ENCODE peak calls at places on chromosomes 5 and 9, in five cellular contexts. X is aorta; M is stomach; E is CD8-positive, alpha-beta T cell; P is right lobe of liver. L is an unnamed sample.

GRCh38 chr9:73371801-73372200 is 220.1 kb downstream of the ANXA1 start:
- DNase-seq in E (no peak), P (no peak), X (no peak), M (no peak), L (no peak)

GRCh38 chr9:136361047-136361756 is 2.3 kb downstream of the DNLZ start:
- DNase-seq in E (no peak), P (no peak), X (no peak), M (no peak), L (no peak)

GRCh38 chr5:11126844-11127243 is 365.8 kb upstream of the DAP start:
- DNase-seq in P (no peak), M (no peak), X (no peak), E (no peak), L (no peak)

GRCh38 chr5:80884851-80885697 is 75.1 kb upstream of the RASGRF2 start:
- DNase-seq in E (no peak), P (no peak), M (no peak), X (no peak), L (no peak)

GRCh38 chr9:98321269-98321668 is 65.8 kb upstream of the TBC1D2 start:
- DNase-seq in P (no peak), M (no peak), X (no peak), E (no peak), L (no peak)

GRCh38 chr5:137488516-137488915 is 10.6 kb downstream of the SPOCK1 start:
- DNase-seq in E (no peak), P (no peak), M (no peak), X (no peak), L (no peak)

GRCh38 chr5:179376701-179377420 is 31.6 kb upstream of the ADAMTS2 start:
- DNase-seq in E (no peak), X (no peak), M (peak; percentile 23), P (no peak), L (no peak)

GRCh38 chr5:79754865-79755555 is 65.4 kb downstream of the CMYA5 start:
- DNase-seq in P (no peak), X (no peak), E (no peak), M (no peak), L (no peak)

GRCh38 chr9:788777-789176 is 52.7 kb upstream of the DMRT1 start:
- DNase-seq in P (no peak), E (no peak), M (no peak), X (no peak), L (no peak)

GRCh38 chr9:121883281-121884056 is 209.6 kb downstream of the TTLL11 start:
- DNase-seq in M (no peak), E (no peak), X (no peak), P (no peak), L (no peak)

GRCh38 chr5:6875376-6875775 is 162.1 kb downstream of the TENT4A start:
- DNase-seq in M (peak; percentile 49), P (no peak), X (no peak), E (no peak), L (no peak)

GRCh38 chr5:176373100-176373818 is 8.0 kb downstream of the ARL10 start:
- DNase-seq in X (no peak), M (no peak), E (no peak), P (no peak), L (no peak)

GRCh38 chr9:19102181-19102630 is 498 bp downstream of the HAUS6 start:
- DNase-seq in P (peak; percentile 44), M (no peak), X (no peak), E (peak; percentile 47), L (peak; percentile 56)

GRCh38 chr5:5941486-5941885 is 436.9 kb downstream of the MED10 start:
- DNase-seq in X (no peak), P (no peak), M (no peak), E (no peak), L (no peak)

GRCh38 chr5:135307143-135307903 is 91.7 kb downstream of the MACROH2A1 start:
- DNase-seq in X (no peak), P (no peak), E (no peak), M (no peak), L (no peak)

GRCh38 chr9:120592210-120592609 is 12.2 kb upstream of the CDK5RAP2 start:
- DNase-seq in E (no peak), M (no peak), P (no peak), X (no peak), L (no peak)

GRCh38 chr9:20504930-20505329 is 117.4 kb downstream of the MLLT3 start:
- DNase-seq in P (no peak), E (peak; percentile 64), X (no peak), M (no peak), L (peak; percentile 79)

GRCh38 chr5:153625826-153626354 is 135.4 kb downstream of the GRIA1 start:
- DNase-seq in M (no peak), P (no peak), X (no peak), E (no peak), L (no peak)
- H3K4me1 ChIP-seq in M (no peaks in the 10 kb centered on the region), P (no peaks in the 10 kb centered on the region), X (peaks cover 9% of the 10 kb centered on the region), E (no peaks in the 10 kb centered on the region), L (no peaks in the 10 kb centered on the region)

GRCh38 chr9:35935261-35935660 is 22.7 kb downstream of the OR2S2 start:
- DNase-seq in X (no peak), M (no peak), E (no peak), P (no peak), L (no peak)

GRCh38 chr9:35937227-35937626 is 20.7 kb downstream of the OR2S2 start:
- DNase-seq in M (no peak), P (no peak), X (no peak), E (no peak), L (no peak)

GRCh38 chr9:35933525-35934067 is 24.3 kb downstream of the SPAAR start:
- DNase-seq in X (no peak), M (no peak), E (no peak), P (no peak), L (no peak)

GRCh38 chr9:35938474-35939145 is 19.3 kb downstream of the OR2S2 start:
- DNase-seq in P (no peak), E (no peak), M (no peak), X (no peak), L (no peak)

DNA sequence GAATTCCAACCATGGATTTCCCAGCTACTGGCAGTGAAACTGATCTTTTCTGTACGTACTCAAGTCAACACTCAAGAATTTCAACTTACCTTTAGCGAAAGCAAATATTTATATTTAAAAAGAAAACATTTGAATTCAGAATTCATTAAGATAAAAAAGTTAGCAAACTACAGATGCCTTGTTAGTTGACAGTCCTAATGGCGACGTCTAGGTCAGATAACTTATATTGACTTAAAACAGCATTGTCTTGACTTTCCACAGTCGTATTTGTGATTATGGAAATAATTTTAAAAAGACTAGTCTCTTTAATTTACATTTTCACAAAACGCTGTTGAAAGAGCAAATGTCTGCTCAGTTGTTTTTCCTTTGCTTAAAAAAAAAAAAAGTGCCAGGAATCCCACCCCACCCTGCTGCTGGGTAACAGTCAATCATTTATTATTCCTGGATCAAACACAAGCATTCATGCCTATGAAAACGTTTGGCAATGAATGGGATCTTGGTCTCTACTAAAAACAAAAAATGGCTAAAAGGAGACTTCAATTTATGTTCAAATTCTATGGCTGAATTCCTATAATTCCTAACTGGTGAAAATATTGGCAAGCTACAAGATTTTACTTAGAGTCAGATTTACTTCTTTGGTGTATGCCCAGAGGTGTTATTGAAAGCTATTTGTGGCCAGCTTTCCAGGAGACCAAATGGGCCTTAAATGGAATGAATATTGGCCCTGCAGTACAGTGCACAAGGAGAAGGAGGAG is 22.0 kb downstream of the OR2S2 start:
- DNase-seq in P (no peak), X (no peak), M (no peak), E (no peak), L (no peak)
- H3K4me3 ChIP-seq in P (no peak overlapping the region), X (no peak overlapping the region), M (no peak overlapping the region), E (no peak overlapping the region), L (no peak overlapping the region)

GRCh38 chr5:143315929-143316328 is 87.6 kb downstream of the NR3C1 start:
- DNase-seq in X (no peak), P (no peak), E (no peak), M (no peak), L (no peak)
- H3K4me1 ChIP-seq in X (peaks cover 5% of the 10 kb centered on the region), P (no peaks in the 10 kb centered on the region), E (no peaks in the 10 kb centered on the region), M (peaks cover 51% of the 10 kb centered on the region), L (no peaks in the 10 kb centered on the region)

GRCh38 chr9:108394726-108395125 is 461.1 kb downstream of the ACTL7B start:
- DNase-seq in M (no peak), P (no peak), X (no peak), E (no peak), L (no peak)

GRCh38 chr9:108396618-108397017 is 459.2 kb downstream of the ACTL7B start:
- DNase-seq in E (no peak), X (no peak), M (no peak), P (no peak), L (no peak)

GRCh38 chr9:108396193-108396592 is 459.6 kb downstream of the ACTL7B start:
- DNase-seq in E (no peak), X (no peak), M (no peak), P (no peak), L (no peak)

GRCh38 chr9:108397286-108397685 is 458.5 kb downstream of the ACTL7B start:
- DNase-seq in M (no peak), X (no peak), E (no peak), P (no peak), L (no peak)

GRCh38 chr9:108400267-108400666 is 455.5 kb downstream of the ACTL7B start:
- DNase-seq in E (no peak), P (no peak), X (no peak), M (no peak), L (no peak)
- H3K4me3 ChIP-seq in E (no peak overlapping the region), P (no peak overlapping the region), X (no peak overlapping the region), M (no peak overlapping the region), L (no peak overlapping the region)

GRCh38 chr5:141512390-141513020 is 23.6 kb downstream of the PCDHGC5 start:
- DNase-seq in E (peak; percentile 79), P (peak; percentile 85), X (peak; percentile 92), M (peak; percentile 88), L (peak; percentile 82)
- H3K4me1 ChIP-seq in E (peaks cover 21% of the 10 kb centered on the region), P (no peaks in the 10 kb centered on the region), X (peaks cover 2% of the 10 kb centered on the region), M (peaks cover 45% of the 10 kb centered on the region), L (no peaks in the 10 kb centered on the region)

DNA sequence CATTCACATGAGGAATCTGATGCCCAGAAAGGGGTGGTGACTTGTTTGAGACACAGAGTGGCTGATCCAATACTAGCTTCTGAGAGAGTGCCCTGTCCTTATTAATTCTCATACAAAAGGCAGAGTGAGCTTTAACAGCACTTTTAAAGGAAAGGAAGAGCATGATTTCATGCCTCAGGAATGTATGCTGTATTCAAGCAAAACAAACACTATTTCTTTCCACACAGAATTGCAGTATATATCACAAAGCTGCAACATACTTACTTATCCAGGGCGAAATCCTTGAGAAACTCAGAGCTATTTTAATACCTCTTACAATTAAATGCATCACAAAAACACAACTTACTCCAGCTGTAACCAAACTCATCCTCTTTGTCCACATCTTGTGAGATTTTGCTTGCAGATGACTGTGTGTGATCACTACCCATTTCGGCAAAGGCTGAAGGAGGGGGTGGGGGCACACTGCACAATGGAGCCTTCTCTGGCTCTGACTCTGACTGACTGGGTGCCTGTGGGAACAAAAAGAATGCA is 139.8 kb downstream of the MPDZ start:
- DNase-seq in P (no peak), E (no peak), X (no peak), M (no peak), L (no peak)
- H3K4me3 ChIP-seq in P (no peak overlapping the region), E (no peak overlapping the region), X (no peak overlapping the region), M (no peak overlapping the region), L (no peak overlapping the region)

GRCh38 chr9:113529336-113530009 is 65.9 kb downstream of the RGS3 start:
- DNase-seq in E (no peak), M (no peak), X (no peak), P (no peak), L (no peak)
- H3K4me1 ChIP-seq in E (peaks cover 42% of the 10 kb centered on the region), M (peaks cover 21% of the 10 kb centered on the region), X (no peaks in the 10 kb centered on the region), P (no peaks in the 10 kb centered on the region), L (peaks cover 9% of the 10 kb centered on the region)